ENCODE peak calls at places on chromosome 2, in six cellular contexts. O is neuronal stem cell, H is IMR-90, C is H9, J is trophoblast cell, V is H1. P is an unnamed sample.

GRCh38 chr2:159497256-159497655 is 119.1 kb downstream of the BAZ2B start:
- DNase-seq in O (no peak), J (peak), C (no peak), H (peak), V (no peak), P (peak)

GRCh38 chr2:152661076-152661475 is 56.2 kb downstream of the PRPF40A start:
- DNase-seq in O (no peak), C (no peak), V (no peak), J (no peak), H (no peak), P (no peak)

GRCh38 chr2:3628241-3628679 is 29.7 kb upstream of the ALLC start:
- DNase-seq in V (no peak), C (peak), H (no peak), O (no peak), J (no peak), P (no peak)

GRCh38 chr2:8312861-8313768 is 368.7 kb upstream of the ID2 start:
- DNase-seq in O (peak), H (peak), C (peak), J (no peak), V (no peak), P (peak)

GRCh38 chr2:30670453-30670852 is 136.8 kb downstream of the CAPN13 start:
- DNase-seq in V (no peak), C (peak), O (no peak), H (no peak), J (no peak), P (no peak)

GRCh38 chr2:226965376-226965775 is 129.5 kb downstream of the RHBDD1 start:
- DNase-seq in H (no peak), C (no peak), O (no peak), J (no peak), V (no peak), P (no peak)

GRCh38 chr2:157898591-157898996 is 22.5 kb upstream of the ACVR1 start:
- DNase-seq in O (no peak), C (no peak), J (no peak), H (peak), V (no peak), P (peak)

GRCh38 chr2:23418056-23418455 is 33.1 kb downstream of the KLHL29 start:
- DNase-seq in C (no peak), O (no peak), V (no peak), H (no peak), J (no peak), P (no peak)

GRCh38 chr2:185875532-185875931 is 136.9 kb downstream of the FSIP2 start:
- DNase-seq in C (no peak), O (no peak), H (no peak), V (no peak), J (no peak), P (no peak)

DNA sequence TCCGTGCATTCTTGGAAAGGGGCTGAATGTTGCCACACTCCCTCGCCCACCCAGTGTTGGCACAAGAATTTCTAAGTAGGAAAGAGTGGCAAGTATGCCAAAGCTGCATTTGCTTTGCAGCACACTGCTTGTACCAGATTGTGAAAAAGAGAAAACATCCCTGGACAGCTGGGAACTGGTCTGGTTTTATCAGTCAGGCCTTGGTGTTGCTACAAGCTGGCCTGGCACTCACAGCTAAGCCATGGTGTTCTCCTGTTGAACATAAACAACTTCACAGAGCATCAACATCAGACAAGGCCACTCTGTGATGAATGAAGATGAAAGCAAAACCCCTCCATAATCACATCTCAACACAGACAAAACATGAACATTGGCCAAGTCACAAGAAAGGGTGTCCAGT is 4.2 kb upstream of the TRABD2A start:
- DNase-seq in O (no peak), C (peak), H (no peak), V (no peak), J (no peak), P (no peak)
- H3K9ac ChIP-seq in O (no peak), C (no peak), H (no peak), V (no peak), J (no peak), P (no peak)

DNA sequence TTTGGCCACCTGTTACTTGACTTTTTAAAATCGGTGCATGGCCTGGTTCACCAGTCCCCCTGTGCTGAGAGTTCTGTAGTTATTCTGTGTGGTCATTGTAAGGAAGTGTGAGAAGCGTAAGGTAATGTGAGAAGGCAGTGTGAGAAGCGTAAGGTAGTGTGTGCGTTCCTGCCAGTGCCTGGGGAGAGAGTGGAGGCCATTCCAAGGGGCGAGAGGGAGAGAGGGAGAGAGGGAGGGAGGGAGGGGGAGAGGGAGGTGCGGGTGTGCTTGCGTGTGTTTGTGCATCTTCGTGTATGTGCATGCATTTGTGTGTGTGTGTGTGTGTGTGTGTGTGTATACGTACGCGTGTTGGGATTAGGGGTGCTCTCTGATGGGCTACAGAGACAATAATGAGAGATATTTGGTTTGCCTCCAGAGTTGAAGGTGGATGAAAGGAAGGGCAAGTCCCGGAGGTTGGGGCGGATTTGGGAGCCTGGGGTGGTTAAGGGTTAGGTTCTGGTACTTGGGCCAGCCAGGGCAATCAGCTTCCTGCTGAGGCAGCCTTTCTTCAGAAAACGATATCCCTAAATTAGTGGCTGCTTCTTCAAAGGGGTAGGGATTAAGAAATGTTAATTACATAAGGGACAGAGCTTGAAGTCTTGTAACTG is 53.7 kb downstream of the SGPP2 start:
- DNase-seq in V (peak), C (peak), J (no peak), H (no peak), O (no peak), P (no peak)
- H4K91ac ChIP-seq in V (no peak), C (no peak), J (no peak), H (no peak), O (no peak), P (no peak)

GRCh38 chr2:216695401-216695821 is at the start of gene IGFBP5:
- DNase-seq in J (no peak), V (peak), H (peak), C (peak), O (peak), P (peak)

GRCh38 chr2:216693414-216694100 is 1.8 kb downstream of the IGFBP5 start:
- DNase-seq in H (no peak), J (no peak), C (no peak), V (no peak), O (no peak), P (peak)

GRCh38 chr2:216694201-216694825 is 1.0 kb downstream of the IGFBP5 start:
- DNase-seq in O (no peak), J (no peak), C (peak), H (no peak), V (no peak), P (peak)

GRCh38 chr2:216696321-216696720 is 972 bp upstream of the IGFBP5 start:
- DNase-seq in J (no peak), H (no peak), O (no peak), V (no peak), C (no peak), P (no peak)

DNA sequence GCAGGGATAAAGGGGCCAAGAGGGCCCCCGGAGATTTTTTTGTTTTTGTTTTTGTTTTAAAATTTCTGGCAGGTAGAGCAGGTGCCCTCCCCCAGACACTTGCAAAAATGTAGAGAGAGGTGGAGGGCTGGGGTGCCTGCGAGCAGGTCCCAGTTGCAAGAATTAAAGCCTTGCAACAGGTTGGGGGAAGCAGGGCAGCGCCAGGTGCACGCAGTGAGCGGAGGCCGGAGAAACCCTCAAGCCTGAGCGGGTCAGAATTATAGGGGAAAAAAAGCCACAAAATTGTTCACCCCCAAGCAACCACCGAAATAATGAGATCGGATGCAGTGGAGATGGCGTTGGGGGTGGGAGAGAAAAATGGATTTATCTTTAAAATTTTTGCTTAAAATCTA is 527 bp downstream of the IGFBP5 start:
- DNase-seq in C (no peak), V (no peak), O (no peak), J (no peak), H (no peak), P (no peak)
- H3K9ac ChIP-seq in C (no peak), V (no peak), O (peak), J (peak), H (peak), P (peak)

GRCh38 chr2:239129147-239129896 is 271.5 kb downstream of the HDAC4 start:
- DNase-seq in V (no peak), C (no peak), H (peak), J (no peak), O (no peak), P (no peak)

GRCh38 chr2:239130041-239130440 is 270.8 kb downstream of the HDAC4 start:
- DNase-seq in C (no peak), J (no peak), V (no peak), H (no peak), O (no peak), P (no peak)

GRCh38 chr2:239125726-239126675 is 274.8 kb downstream of the HDAC4 start:
- DNase-seq in V (no peak), O (no peak), H (no peak), J (no peak), C (no peak), P (no peak)

GRCh38 chr2:239128706-239129105 is 272.1 kb downstream of the HDAC4 start:
- DNase-seq in V (no peak), H (no peak), J (no peak), C (no peak), O (no peak), P (no peak)

DNA sequence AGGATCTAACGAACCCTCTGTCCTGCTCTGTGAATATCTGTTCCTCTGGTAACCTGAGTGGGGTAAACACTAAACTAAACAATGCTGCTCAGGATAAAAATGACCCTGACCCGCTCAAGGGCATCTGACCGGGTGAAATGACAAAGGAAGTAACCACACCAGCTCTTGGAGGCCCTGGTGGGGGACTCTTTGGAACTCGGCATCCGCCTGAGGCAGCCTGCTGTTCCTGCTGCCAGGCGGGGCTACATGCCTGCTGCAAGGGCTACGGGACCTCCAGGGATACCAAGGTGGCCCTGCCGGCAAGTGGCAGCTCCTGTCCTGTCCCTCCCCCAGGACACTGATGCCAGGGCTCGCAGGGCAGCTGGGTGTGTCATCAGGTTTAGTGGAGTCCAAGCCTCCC is 273.3 kb downstream of the HDAC4 start:
- DNase-seq in O (no peak), J (no peak), C (no peak), H (no peak), V (no peak), P (no peak)
- H4K91ac ChIP-seq in O (no peak), J (no peak), C (no peak), H (no peak), V (no peak), P (no peak)

GRCh38 chr2:7010376-7010775 is 93.2 kb downstream of the RNF144A start:
- DNase-seq in V (no peak), H (peak), O (no peak), J (no peak), C (no peak), P (peak)
- H3K9ac ChIP-seq in V (no peak), H (no peak), O (no peak), J (no peak), C (no peak), P (peak)

DNA sequence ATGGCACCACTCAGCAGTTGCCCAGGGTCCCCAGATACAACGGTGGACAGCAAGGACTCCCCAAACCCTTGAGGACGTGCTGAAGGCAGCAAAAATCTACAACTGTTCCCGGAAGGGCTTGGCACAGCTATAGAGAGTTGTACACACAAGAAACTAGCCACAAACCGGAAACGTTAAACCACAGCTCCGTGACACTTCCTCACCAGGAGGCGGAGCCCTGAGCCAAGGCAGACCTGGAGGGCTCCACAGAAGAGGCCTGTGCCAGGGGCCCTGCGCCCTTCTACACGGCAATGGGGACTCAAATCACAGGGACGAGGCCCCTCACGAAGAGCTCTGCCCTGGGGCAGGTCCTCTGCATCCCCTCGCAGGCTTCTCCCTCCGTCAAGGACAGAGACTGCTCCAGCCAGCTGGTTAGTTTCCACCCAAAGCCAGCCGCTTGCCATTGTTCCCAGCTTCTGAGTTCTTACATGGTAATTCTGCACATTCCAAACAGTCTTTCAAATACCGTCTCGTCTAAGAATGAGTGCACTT is 133.3 kb downstream of the HDAC4 start:
- DNase-seq in H (peak), J (peak), C (no peak), O (no peak), V (no peak), P (peak)
- H4K91ac ChIP-seq in H (peak), J (peak), C (no peak), O (no peak), V (no peak), P (no peak)

GRCh38 chr2:133390151-133390550 is 178.1 kb downstream of the NCKAP5 start:
- DNase-seq in O (no peak), J (no peak), C (no peak), V (no peak), H (peak), P (no peak)

GRCh38 chr2:133393881-133394280 is 174.4 kb downstream of the NCKAP5 start:
- DNase-seq in O (no peak), V (no peak), H (no peak), J (no peak), C (no peak), P (no peak)

DNA sequence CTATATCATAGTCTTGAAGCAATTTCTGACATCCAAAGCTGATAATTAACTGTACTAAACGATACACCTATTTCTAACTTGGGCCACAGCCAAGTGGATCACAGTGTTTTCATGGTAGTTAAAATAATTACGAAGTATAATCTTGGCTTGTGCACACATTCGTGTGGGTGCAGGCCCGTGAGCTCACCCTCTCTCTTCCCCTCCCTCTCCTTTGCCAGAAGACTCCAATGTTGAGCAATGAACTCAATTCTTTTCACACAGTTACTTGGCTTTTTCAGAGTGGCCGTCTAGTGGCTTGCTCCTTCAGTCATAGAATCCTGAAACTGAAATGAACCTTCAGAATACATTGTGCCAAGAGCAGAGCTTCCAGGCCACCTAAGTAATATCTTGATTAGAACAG is 178.7 kb downstream of the NCKAP5 start:
- DNase-seq in C (no peak), O (no peak), H (no peak), V (no peak), J (no peak), P (no peak)
- H3K9ac ChIP-seq in C (no peak), O (no peak), H (no peak), V (no peak), J (no peak), P (no peak)